ENCODE peak calls at places on chromosome 12, in five cellular contexts. L, Y, K, G and T are unnamed samples.

GRCh38 chr12:42608196-42608825 is 18.8 kb upstream of the PRICKLE1 start:
- DNase-seq in L (no peak), Y (no peak), K (no peak), G (no peak), T (no peak)

GRCh38 chr12:8034802-8035201 is 2.3 kb downstream of the FOXJ2 start:
- DNase-seq in L (no peak), Y (no peak), K (no peak), G (no peak), T (no peak)

GRCh38 chr12:89436062-89436461 is 83.8 kb upstream of the DUSP6 start:
- DNase-seq in L (no peak), Y (no peak), K (no peak), G (no peak), T (no peak)

GRCh38 chr12:93912086-93912733 is 235.0 kb downstream of the CRADD start:
- DNase-seq in L (no peak), Y (no peak), K (no peak), G (no peak), T (no peak)

GRCh38 chr12:88308825-88309224 is 166.7 kb downstream of the TMTC3 start:
- DNase-seq in L (no peak), Y (no peak), K (no peak), G (no peak), T (no peak)

GRCh38 chr12:109450980-109451379 is 26.1 kb downstream of the KCTD10 start:
- DNase-seq in L (no peak), Y (no peak), K (no peak), G (no peak), T (no peak)

GRCh38 chr12:44616385-44616784 is 259.7 kb downstream of the NELL2 start:
- DNase-seq in L (no peak), Y (no peak), K (no peak), G (no peak), T (no peak)

GRCh38 chr12:91617830-91618229 is 435.2 kb upstream of the DCN start:
- DNase-seq in L (no peak), Y (no peak), K (no peak), G (no peak), T (no peak)

GRCh38 chr12:3998968-3999792 is 126.0 kb upstream of the PARP11 start:
- DNase-seq in L (no peak), Y (no peak), K (no peak), G (no peak), T (no peak)

GRCh38 chr12:124109760-124110159 is 136.7 kb downstream of the ZNF664 start:
- DNase-seq in L (no peak), Y (no peak), K (no peak), G (peak), T (no peak)

GRCh38 chr12:90211017-90211416 is 502.4 kb upstream of the ATP2B1 start:
- DNase-seq in L (no peak), Y (no peak), K (no peak), G (no peak), T (no peak)

GRCh38 chr12:67456281-67456918 is 187.2 kb downstream of the CAND1 start:
- DNase-seq in L (peak), Y (no peak), K (no peak), G (no peak), T (peak)

GRCh38 chr12:31476437-31476836 is 114.5 kb downstream of the DENND5B start:
- DNase-seq in L (no peak), Y (no peak), K (no peak), G (no peak), T (no peak)

GRCh38 chr12:753401-754237 is 1.2 kb downstream of the WNK1 start:
- DNase-seq in L (peak), Y (peak), K (no peak), G (peak), T (peak)

GRCh38 chr12:107748472-107748871 is 12.5 kb downstream of the PRDM4 start:
- DNase-seq in L (no peak), Y (no peak), K (no peak), G (no peak), T (no peak)

GRCh38 chr12:47534695-47535094 is 171.1 kb downstream of the RPAP3 start:
- DNase-seq in L (no peak), Y (no peak), K (no peak), G (no peak), T (no peak)

GRCh38 chr12:99736760-99737159 is 89.2 kb downstream of the GARIN6 start:
- DNase-seq in L (no peak), Y (no peak), K (no peak), G (no peak), T (no peak)

GRCh38 chr12:75862692-75863471 is 168.7 kb downstream of the PHLDA1 start:
- DNase-seq in L (no peak), Y (no peak), K (no peak), G (no peak), T (no peak)

GRCh38 chr12:76236640-76237039 is 111.6 kb downstream of the BBS10 start:
- DNase-seq in L (no peak), Y (no peak), K (no peak), G (no peak), T (no peak)

GRCh38 chr12:90261283-90261682 is 552.6 kb upstream of the ATP2B1 start:
- DNase-seq in L (no peak), Y (no peak), K (no peak), G (no peak), T (no peak)